ENCODE peak calls at places on chromosomes 3 and 15, in nine cellular contexts. U is amygdala; R is HCEC 1CT; V is DMS 273 treated with DMSO at 0.1 percent for 48 hours; G is activated effector memory CD4-positive, alpha-beta T cell treated with Interleukin-2 at 50 U/mL for 16 hours; C is Caki2; S is SK-N-SH; X is NCI-H2081; Z is brain microvascular endothelial cell. E is an unnamed sample.

GRCh38 chr3:140160553-140160952 is 225.6 kb downstream of the CLSTN2 start:
- DNase-seq in C (no peak), U (no peak), S (no peak), X (no peak), Z (no peak), V (no peak), G (no peak), R (no peak), E (no peak)

GRCh38 chr3:33791477-33792166 is 6.8 kb upstream of the PDCD6IP start:
- DNase-seq in X (no peak), Z (peak), S (no peak), G (no peak), C (peak), U (no peak), V (no peak), R (peak), E (no peak)

GRCh38 chr3:150521458-150521857 is 24.8 kb downstream of the SERP1 start:
- DNase-seq in V (no peak), Z (no peak), G (no peak), U (no peak), S (no peak), C (no peak), X (no peak), R (no peak), E (no peak)

GRCh38 chr3:196287066-196287404 is 491 bp downstream of the PCYT1A start:
- DNase-seq in R (peak), U (no peak), C (no peak), X (no peak), G (no peak), S (no peak), Z (no peak), V (no peak), E (no peak)

GRCh38 chr3:39226106-39226741 is 33.8 kb upstream of the XIRP1 start:
- DNase-seq in Z (no peak), U (no peak), R (no peak), X (no peak), S (no peak), C (no peak), G (no peak), V (no peak), E (no peak)

GRCh38 chr3:195911041-195911945 is 2.9 kb upstream of the TNK2 start:
- DNase-seq in R (no peak), Z (no peak), S (no peak), X (no peak), C (no peak), V (no peak), U (no peak), G (no peak), E (no peak)

GRCh38 chr15:79364571-79365240 is 53.8 kb downstream of the TMED3 start:
- DNase-seq in V (no peak), Z (no peak), X (no peak), S (peak), U (no peak), G (no peak), R (no peak), C (no peak), E (no peak)

GRCh38 chr3:38588276-38588971 is 61.1 kb downstream of the SCN5A start:
- DNase-seq in S (no peak), X (no peak), C (no peak), Z (no peak), U (no peak), G (no peak), R (no peak), V (no peak), E (no peak)

GRCh38 chr3:28986922-28987321 is 293.9 kb upstream of the RBMS3 start:
- DNase-seq in V (no peak), X (no peak), U (no peak), Z (no peak), R (no peak), S (no peak), G (no peak), C (no peak), E (no peak)

GRCh38 chr3:133506215-133506901 is 67.1 kb upstream of the CDV3 start:
- DNase-seq in Z (no peak), U (no peak), V (no peak), C (no peak), G (no peak), R (no peak), X (no peak), S (no peak), E (no peak)

GRCh38 chr3:37646865-37647264 is 214.8 kb upstream of the CTDSPL start:
- DNase-seq in S (no peak), X (no peak), U (no peak), V (no peak), C (no peak), R (no peak), G (no peak), Z (no peak), E (no peak)

GRCh38 chr3:137852511-137852910 is 88.4 kb downstream of the SOX14 start:
- DNase-seq in V (no peak), X (no peak), U (no peak), Z (no peak), G (no peak), R (no peak), S (no peak), C (no peak), E (no peak)